ENCODE peak calls at places on chromosomes 6 and 20, in ten cellular contexts. J, O, U, T, K, N, H, Z, G and F are unnamed samples.

GRCh38 chr20:63042448-63043071 is 35.8 kb upstream of the BHLHE23 start:
- DNase-seq in J (no peak), O (no peak), U (no peak), T (no peak), K (no peak), N (peak), H (no peak), Z (no peak), G (no peak), F (no peak)

GRCh38 chr6:129936329-129937165 is 75.4 kb upstream of the TMEM244 start:
- DNase-seq in J (peak), O (peak), U (peak), T (peak), K (peak), N (no peak), H (peak), Z (peak), G (peak), F (peak)

GRCh38 chr6:27502508-27503435 is 29.9 kb upstream of the ZNF184 start:
- DNase-seq in J (peak), O (peak), U (peak), T (peak), K (peak), N (peak), H (peak), Z (peak), G (peak), F (peak)

GRCh38 chr20:46636981-46637860 is 14.0 kb downstream of the SLC13A3 start:
- DNase-seq in J (no peak), O (no peak), U (no peak), T (no peak), K (no peak), N (no peak), H (no peak), Z (no peak), G (no peak), F (no peak)

GRCh38 chr6:14549319-14549770 is 431.8 kb downstream of the CD83 start:
- DNase-seq in J (peak), O (no peak), U (no peak), T (no peak), K (no peak), N (no peak), H (no peak), Z (no peak), G (no peak), F (no peak)

GRCh38 chr20:57660510-57661199 is 40.4 kb upstream of the ZBP1 start:
- DNase-seq in J (no peak), O (no peak), U (no peak), T (no peak), K (no peak), N (no peak), H (no peak), Z (no peak), G (no peak), F (peak)

GRCh38 chr6:1801401-1801800 is 191.7 kb downstream of the FOXC1 start:
- DNase-seq in J (no peak), O (no peak), U (no peak), T (no peak), K (no peak), N (no peak), H (no peak), Z (no peak), G (no peak), F (no peak)

GRCh38 chr6:81614292-81614691 is 138.2 kb downstream of the TENT5A start:
- DNase-seq in J (peak), O (peak), U (peak), T (peak), K (peak), N (no peak), H (no peak), Z (peak), G (peak), F (no peak)

GRCh38 chr6:98529364-98529763 is 305.0 kb upstream of the POU3F2 start:
- DNase-seq in J (no peak), O (no peak), U (no peak), T (no peak), K (no peak), N (no peak), H (no peak), Z (no peak), G (no peak), F (no peak)

GRCh38 chr6:126919947-126920346 is 198.5 kb upstream of the RSPO3 start:
- DNase-seq in J (no peak), O (peak), U (peak), T (peak), K (peak), N (no peak), H (peak), Z (peak), G (peak), F (no peak)

GRCh38 chr6:43455034-43455747 is at the start of gene DLK2:
- DNase-seq in J (no peak), O (no peak), U (no peak), T (no peak), K (no peak), N (no peak), H (no peak), Z (no peak), G (no peak), F (peak)

GRCh38 chr6:29748391-29749352 is 25.4 kb downstream of the HLA-F start:
- DNase-seq in J (peak), O (peak), U (peak), T (peak), K (peak), N (peak), H (peak), Z (peak), G (peak), F (peak)

GRCh38 chr6:56933650-56934049 is 21.3 kb upstream of the BEND6 start:
- DNase-seq in J (no peak), O (no peak), U (no peak), T (no peak), K (no peak), N (no peak), H (no peak), Z (peak), G (no peak), F (no peak)

GRCh38 chr6:108274546-108274945 is 13.7 kb upstream of the SNX3 start:
- DNase-seq in J (no peak), O (no peak), U (no peak), T (no peak), K (no peak), N (no peak), H (no peak), Z (no peak), G (no peak), F (no peak)

GRCh38 chr20:9185511-9185910 is 116.6 kb downstream of the PLCB4 start:
- DNase-seq in J (no peak), O (peak), U (no peak), T (peak), K (peak), N (no peak), H (peak), Z (no peak), G (peak), F (no peak)

GRCh38 chr6:88246654-88247053 is 80.5 kb upstream of the CNR1 start:
- DNase-seq in J (no peak), O (no peak), U (no peak), T (no peak), K (no peak), N (no peak), H (no peak), Z (no peak), G (no peak), F (no peak)

GRCh38 chr6:148448371-148449010 is 105.9 kb downstream of the SASH1 start:
- DNase-seq in J (no peak), O (no peak), U (no peak), T (peak), K (no peak), N (no peak), H (no peak), Z (no peak), G (no peak), F (no peak)

GRCh38 chr20:58546756-58547526 is 31.7 kb upstream of the APCDD1L start:
- DNase-seq in J (no peak), O (no peak), U (no peak), T (no peak), K (no peak), N (no peak), H (no peak), Z (no peak), G (no peak), F (no peak)

GRCh38 chr20:50982372-50982771 is 23.8 kb downstream of the MOCS3 start:
- DNase-seq in J (peak), O (peak), U (peak), T (no peak), K (peak), N (no peak), H (no peak), Z (peak), G (peak), F (no peak)

GRCh38 chr20:10642859-10643559 is 30.8 kb downstream of the JAG1 start:
- DNase-seq in J (no peak), O (peak), U (no peak), T (peak), K (no peak), N (no peak), H (no peak), Z (no peak), G (no peak), F (no peak)

GRCh38 chr6:96007663-96008062 is 8.1 kb upstream of the FUT9 start:
- DNase-seq in J (no peak), O (no peak), U (no peak), T (no peak), K (no peak), N (no peak), H (no peak), Z (no peak), G (no peak), F (no peak)

GRCh38 chr6:108897371-108897770 is 49.1 kb downstream of the ARMC2 start:
- DNase-seq in J (no peak), O (peak), U (peak), T (peak), K (peak), N (no peak), H (peak), Z (peak), G (peak), F (no peak)

GRCh38 chr20:10986586-10986985 is 312.8 kb upstream of the JAG1 start:
- DNase-seq in J (no peak), O (peak), U (no peak), T (no peak), K (peak), N (no peak), H (no peak), Z (peak), G (peak), F (no peak)

GRCh38 chr6:17202526-17202925 is 78.6 kb upstream of the RBM24 start:
- DNase-seq in J (peak), O (no peak), U (no peak), T (no peak), K (no peak), N (no peak), H (no peak), Z (no peak), G (no peak), F (no peak)

GRCh38 chr20:17657079-17657825 is 24.8 kb downstream of the RRBP1 start:
- DNase-seq in J (no peak), O (no peak), U (no peak), T (no peak), K (no peak), N (no peak), H (no peak), Z (no peak), G (no peak), F (no peak)

GRCh38 chr6:151205971-151206600 is 33.7 kb upstream of the AKAP12 start:
- DNase-seq in J (no peak), O (no peak), U (peak), T (no peak), K (no peak), N (no peak), H (no peak), Z (peak), G (peak), F (no peak)

GRCh38 chr6:158149641-158150040 is 18.4 kb downstream of the SERAC1 start:
- DNase-seq in J (no peak), O (peak), U (peak), T (peak), K (peak), N (no peak), H (peak), Z (peak), G (peak), F (no peak)

GRCh38 chr6:118280210-118280609 is 267.9 kb upstream of the PLN start:
- DNase-seq in J (no peak), O (peak), U (no peak), T (no peak), K (no peak), N (no peak), H (no peak), Z (no peak), G (no peak), F (no peak)

GRCh38 chr6:152984387-152984872 is 1.6 kb upstream of the FBXO5 start:
- DNase-seq in J (no peak), O (no peak), U (no peak), T (no peak), K (no peak), N (no peak), H (no peak), Z (no peak), G (peak), F (no peak)

GRCh38 chr20:58225490-58226200 is 2.8 kb downstream of the ANKRD60 start:
- DNase-seq in J (no peak), O (no peak), U (no peak), T (no peak), K (no peak), N (no peak), H (no peak), Z (peak), G (no peak), F (no peak)

GRCh38 chr6:111663692-111664564 is 58.2 kb upstream of the TRAF3IP2 start:
- DNase-seq in J (no peak), O (peak), U (peak), T (peak), K (peak), N (peak), H (no peak), Z (peak), G (peak), F (no peak)

GRCh38 chr6:72316675-72317380 is 305.0 kb upstream of the KCNQ5 start:
- DNase-seq in J (no peak), O (no peak), U (no peak), T (no peak), K (no peak), N (peak), H (no peak), Z (no peak), G (no peak), F (no peak)

GRCh38 chr6:139290787-139291294 is 957 bp downstream of the TXLNB start:
- DNase-seq in J (peak), O (peak), U (peak), T (peak), K (peak), N (no peak), H (no peak), Z (peak), G (peak), F (peak)

GRCh38 chr20:62744761-62745160 is 36.1 kb downstream of the NTSR1 start:
- DNase-seq in J (no peak), O (no peak), U (no peak), T (no peak), K (no peak), N (peak), H (no peak), Z (no peak), G (no peak), F (no peak)

GRCh38 chr6:19035454-19035853 is 648.3 kb downstream of the RNF144B start:
- DNase-seq in J (no peak), O (peak), U (no peak), T (no peak), K (no peak), N (peak), H (no peak), Z (no peak), G (no peak), F (no peak)

GRCh38 chr6:163866192-163866591 is 451.7 kb downstream of the QKI start:
- DNase-seq in J (no peak), O (no peak), U (no peak), T (no peak), K (no peak), N (peak), H (no peak), Z (no peak), G (no peak), F (no peak)

GRCh38 chr6:89239338-89239737 is 22.2 kb upstream of the GABRR1 start:
- DNase-seq in J (peak), O (peak), U (no peak), T (peak), K (peak), N (no peak), H (no peak), Z (no peak), G (peak), F (peak)

GRCh38 chr6:90413867-90414266 is 117.2 kb upstream of the BACH2 start:
- DNase-seq in J (peak), O (peak), U (peak), T (no peak), K (peak), N (peak), H (no peak), Z (peak), G (no peak), F (peak)

DNA sequence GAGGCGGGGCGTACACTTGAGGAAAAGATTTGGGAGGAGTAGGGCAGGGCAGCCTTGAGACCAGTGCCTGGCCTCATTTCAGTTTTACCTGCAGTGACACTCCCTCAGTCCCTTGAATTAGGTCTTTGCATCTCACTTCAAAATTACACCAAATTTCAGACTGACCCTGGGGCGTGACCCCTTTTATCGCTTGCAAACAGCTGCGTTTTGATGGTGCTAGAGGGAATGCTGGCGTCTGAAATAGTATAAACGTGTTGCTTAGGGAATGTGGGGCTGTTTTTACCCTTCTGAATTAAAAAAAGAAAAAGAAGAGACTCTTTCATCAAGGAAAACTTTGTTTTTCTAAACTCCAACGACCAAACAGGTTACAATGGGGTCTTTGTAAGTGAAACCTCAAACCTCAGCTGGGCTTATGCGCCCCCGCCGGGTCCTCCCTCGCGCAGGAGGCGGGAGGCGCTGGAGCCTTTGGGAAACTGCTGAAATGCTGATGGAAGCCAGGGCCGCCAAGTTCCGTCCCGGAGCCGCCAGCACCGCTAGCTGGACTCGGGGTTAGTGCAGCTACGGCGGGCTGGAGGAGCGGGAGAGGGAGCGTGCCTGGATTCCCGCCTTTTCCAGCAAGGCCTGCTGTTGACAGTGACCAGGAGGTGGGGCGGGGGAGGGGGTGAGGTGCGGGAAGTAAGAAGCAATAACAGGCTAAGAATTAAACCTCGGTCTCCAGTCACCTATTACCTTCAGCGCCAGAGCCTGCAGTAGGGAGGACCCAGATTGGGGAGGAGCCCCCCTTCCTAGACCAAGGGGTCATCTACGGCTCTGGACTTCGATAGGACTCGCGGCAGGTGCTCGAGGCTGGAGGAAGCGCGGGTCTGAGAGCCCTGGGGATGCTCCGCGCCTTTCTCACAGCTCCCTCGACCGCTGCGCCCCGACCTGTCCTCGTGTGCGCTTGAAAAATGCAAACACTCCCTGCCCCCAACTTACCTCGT is 20.7 kb downstream of the COL9A1 start:
- DNase-seq in J (no peak), O (no peak), U (no peak), T (no peak), K (no peak), N (no peak), H (no peak), Z (no peak), G (no peak), F (no peak)
- H3K4me3 ChIP-seq in J (no peak), O (no peak), U (no peak), T (no peak), K (no peak), N (no peak), H (no peak), Z (no peak), G (no peak), F (no peak)

GRCh38 chr20:21714297-21715192 is 9.1 kb downstream of the PAX1 start:
- DNase-seq in J (no peak), O (no peak), U (no peak), T (no peak), K (no peak), N (no peak), H (no peak), Z (no peak), G (no peak), F (no peak)

GRCh38 chr20:21712443-21713059 is 7.1 kb downstream of the PAX1 start:
- DNase-seq in J (no peak), O (no peak), U (no peak), T (no peak), K (no peak), N (no peak), H (no peak), Z (no peak), G (no peak), F (no peak)

GRCh38 chr20:21715193-21715881 is 9.9 kb downstream of the PAX1 start:
- DNase-seq in J (no peak), O (no peak), U (no peak), T (no peak), K (no peak), N (no peak), H (no peak), Z (no peak), G (no peak), F (no peak)

GRCh38 chr20:21713470-21713869 is 8.0 kb downstream of the PAX1 start:
- DNase-seq in J (no peak), O (no peak), U (no peak), T (no peak), K (no peak), N (no peak), H (no peak), Z (no peak), G (no peak), F (no peak)

DNA sequence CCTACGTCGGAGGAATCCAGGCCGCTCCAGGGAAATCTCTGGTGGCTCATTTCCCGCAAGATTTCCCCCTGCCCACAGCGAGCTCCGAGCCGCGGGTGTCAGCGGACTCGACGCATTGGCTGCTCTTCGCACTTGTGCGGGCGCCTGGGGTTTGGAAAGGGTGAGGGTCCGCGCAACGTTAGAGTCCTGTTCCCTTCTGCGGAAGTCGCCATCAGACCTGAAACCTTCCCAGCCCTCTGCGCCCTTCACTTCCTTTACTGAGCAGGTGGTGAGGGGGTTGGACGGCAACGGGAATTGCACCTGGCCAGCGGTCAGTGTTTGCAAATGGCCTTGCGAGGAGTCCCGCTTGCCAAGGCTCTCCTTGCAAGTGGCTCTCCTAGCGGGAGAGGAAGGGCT is 8.4 kb downstream of the PAX1 start:
- DNase-seq in J (no peak), O (no peak), U (no peak), T (no peak), K (no peak), N (no peak), H (no peak), Z (no peak), G (no peak), F (no peak)
- H3K4me3 ChIP-seq in J (no peak), O (no peak), U (no peak), T (no peak), K (no peak), N (no peak), H (no peak), Z (no peak), G (no peak), F (no peak)

GRCh38 chr6:52187098-52187497 is 923 bp downstream of the IL17A start:
- DNase-seq in J (no peak), O (no peak), U (no peak), T (no peak), K (no peak), N (no peak), H (no peak), Z (no peak), G (no peak), F (no peak)
- H3K4me3 ChIP-seq in J (no peak), O (no peak), U (no peak), T (no peak), K (no peak), N (no peak), H (no peak), Z (no peak), G (no peak), F (no peak)

GRCh38 chr6:4313044-4313686 is 177.8 kb upstream of the ECI2 start:
- DNase-seq in J (peak), O (peak), U (peak), T (peak), K (peak), N (peak), H (peak), Z (peak), G (peak), F (no peak)

GRCh38 chr6:4319992-4320683 is 184.8 kb upstream of the ECI2 start:
- DNase-seq in J (no peak), O (peak), U (peak), T (peak), K (peak), N (no peak), H (peak), Z (peak), G (peak), F (no peak)

GRCh38 chr6:4320860-4321259 is 185.5 kb upstream of the ECI2 start:
- DNase-seq in J (no peak), O (peak), U (peak), T (peak), K (peak), N (no peak), H (peak), Z (peak), G (peak), F (no peak)

GRCh38 chr6:4314201-4314707 is 178.9 kb upstream of the ECI2 start:
- DNase-seq in J (no peak), O (no peak), U (no peak), T (no peak), K (no peak), N (no peak), H (no peak), Z (no peak), G (no peak), F (no peak)

GRCh38 chr6:4316867-4317400 is 181.6 kb upstream of the ECI2 start:
- DNase-seq in J (peak), O (peak), U (peak), T (peak), K (peak), N (peak), H (peak), Z (peak), G (peak), F (no peak)
- H3K4me3 ChIP-seq in J (no peak), O (no peak), U (no peak), T (no peak), K (no peak), N (no peak), H (no peak), Z (no peak), G (no peak), F (no peak)